ENCODE peak calls at places on chromosomes 1 and 21, in four cellular contexts. F, S, M and K are unnamed samples.

GRCh38 chr1:244730153-244730933 is 77.4 kb downstream of the DESI2 start:
- DNase-seq in F (peak), S (peak), M (peak), K (no peak)

GRCh38 chr1:99784809-99785255 is 18.4 kb upstream of the FRRS1 start:
- DNase-seq in F (no peak), S (no peak), M (no peak), K (no peak)

GRCh38 chr21:26177187-26177586 is 6.6 kb upstream of the APP start:
- DNase-seq in F (no peak), S (no peak), M (no peak), K (no peak)

GRCh38 chr1:220451541-220451940 is 76.4 kb upstream of the MARK1 start:
- DNase-seq in F (no peak), S (no peak), M (no peak), K (no peak)

GRCh38 chr1:18855573-18855972 is 3.9 kb downstream of the TAS1R2 start:
- DNase-seq in F (no peak), S (no peak), M (no peak), K (no peak)

GRCh38 chr1:208238710-208239517 is 5.3 kb downstream of the PLXNA2 start:
- DNase-seq in F (peak), S (no peak), M (no peak), K (peak)

GRCh38 chr1:182616130-182617074 is 12.2 kb upstream of the RGS16 start:
- DNase-seq in F (peak), S (peak), M (peak), K (no peak)

GRCh38 chr1:246107516-246108277 is 399.4 kb downstream of the SMYD3 start:
- DNase-seq in F (no peak), S (no peak), M (no peak), K (no peak)